ENCODE peak calls at places on chromosome 19, in six cellular contexts. One of them, this sample, is unnamed.
A peak's percentile ranks its signal among the peaks of the same experiment; 100 is the strongest.

GRCh38 chr19:12751635-12752034 is at the start of gene BEST2:
- DNase-seq in NCI-H2081: no peak
- DNase-seq in GM12864: no peak
- DNase-seq in lung microvascular endothelial cell: no peak
- DNase-seq in DMS79 treated with DMSO at 0.1 percent for 48 hours: no peak
- DNase-seq in AG09319: no peak
- DNase-seq in this sample: no peak

GRCh38 chr19:10295305-10295846 is 5.6 kb downstream of the ICAM5 start:
- DNase-seq in NCI-H2081: no peak
- DNase-seq in DMS79 treated with DMSO at 0.1 percent for 48 hours: no peak
- DNase-seq in AG09319: no peak
- DNase-seq in GM12864: no peak
- DNase-seq in lung microvascular endothelial cell: no peak
- DNase-seq in this sample: no peak

GRCh38 chr19:51564791-51565190 is 6.3 kb upstream of the ZNF175 start:
- DNase-seq in DMS79 treated with DMSO at 0.1 percent for 48 hours: no peak
- DNase-seq in NCI-H2081: no peak
- DNase-seq in lung microvascular endothelial cell: no peak
- DNase-seq in GM12864: peak; percentile 48
- DNase-seq in AG09319: no peak
- DNase-seq in this sample: no peak

GRCh38 chr19:53555352-53555751 is 17.4 kb downstream of the ZNF331 start:
- DNase-seq in NCI-H2081: no peak
- DNase-seq in AG09319: no peak
- DNase-seq in GM12864: no peak
- DNase-seq in lung microvascular endothelial cell: no peak
- DNase-seq in DMS79 treated with DMSO at 0.1 percent for 48 hours: no peak
- DNase-seq in this sample: no peak

GRCh38 chr19:13055213-13056051 is 47.2 kb downstream of the LYL1 start:
- DNase-seq in AG09319: peak; percentile 89
- DNase-seq in NCI-H2081: no peak
- DNase-seq in lung microvascular endothelial cell: peak; percentile 57
- DNase-seq in DMS79 treated with DMSO at 0.1 percent for 48 hours: peak; percentile 54
- DNase-seq in GM12864: no peak
- DNase-seq in this sample: no peak

GRCh38 chr19:35714601-35715354 is 3.0 kb upstream of the KMT2B start:
- DNase-seq in NCI-H2081: peak; percentile 15
- DNase-seq in lung microvascular endothelial cell: no peak
- DNase-seq in GM12864: no peak
- DNase-seq in DMS79 treated with DMSO at 0.1 percent for 48 hours: no peak
- DNase-seq in AG09319: no peak
- DNase-seq in this sample: no peak

GRCh38 chr19:50492303-50493052 is 15.8 kb upstream of the GARIN5A start:
- DNase-seq in AG09319: no peak
- DNase-seq in lung microvascular endothelial cell: no peak
- DNase-seq in DMS79 treated with DMSO at 0.1 percent for 48 hours: no peak
- DNase-seq in NCI-H2081: no peak
- DNase-seq in GM12864: no peak
- DNase-seq in this sample: no peak

GRCh38 chr19:33818426-33818825 is 21.8 kb downstream of the KCTD15 start:
- DNase-seq in AG09319: no peak
- DNase-seq in DMS79 treated with DMSO at 0.1 percent for 48 hours: no peak
- DNase-seq in NCI-H2081: no peak
- DNase-seq in lung microvascular endothelial cell: no peak
- DNase-seq in GM12864: no peak
- DNase-seq in this sample: no peak

GRCh38 chr19:3366104-3366760 is at the start of gene NFIC:
- DNase-seq in GM12864: no peak
- DNase-seq in lung microvascular endothelial cell: peak; percentile 61
- DNase-seq in DMS79 treated with DMSO at 0.1 percent for 48 hours: peak; percentile 45
- DNase-seq in AG09319: peak; percentile 70
- DNase-seq in NCI-H2081: peak; percentile 57
- DNase-seq in this sample: no peak

GRCh38 chr19:30457484-30457883 is 85.3 kb downstream of the ZNF536 start:
- DNase-seq in NCI-H2081: no peak
- DNase-seq in GM12864: no peak
- DNase-seq in DMS79 treated with DMSO at 0.1 percent for 48 hours: no peak
- DNase-seq in lung microvascular endothelial cell: no peak
- DNase-seq in AG09319: no peak
- DNase-seq in this sample: no peak

GRCh38 chr19:35846038-35846668 is 6.2 kb downstream of the NPHS1 start:
- DNase-seq in lung microvascular endothelial cell: no peak
- DNase-seq in GM12864: no peak
- DNase-seq in NCI-H2081: no peak
- DNase-seq in DMS79 treated with DMSO at 0.1 percent for 48 hours: peak; percentile 18
- DNase-seq in AG09319: no peak
- DNase-seq in this sample: no peak

GRCh38 chr19:43455321-43456113 is 9.9 kb downstream of the LYPD3 start:
- DNase-seq in NCI-H2081: no peak
- DNase-seq in AG09319: no peak
- DNase-seq in DMS79 treated with DMSO at 0.1 percent for 48 hours: no peak
- DNase-seq in GM12864: no peak
- DNase-seq in lung microvascular endothelial cell: no peak
- DNase-seq in this sample: no peak

GRCh38 chr19:35375505-35376307 is 4.8 kb downstream of the GPR42 start:
- DNase-seq in GM12864: no peak
- DNase-seq in lung microvascular endothelial cell: no peak
- DNase-seq in AG09319: no peak
- DNase-seq in DMS79 treated with DMSO at 0.1 percent for 48 hours: no peak
- DNase-seq in NCI-H2081: no peak
- DNase-seq in this sample: no peak

GRCh38 chr19:19354932-19355331 is 34.3 kb downstream of the MAU2 start:
- DNase-seq in NCI-H2081: no peak
- DNase-seq in DMS79 treated with DMSO at 0.1 percent for 48 hours: no peak
- DNase-seq in lung microvascular endothelial cell: no peak
- DNase-seq in AG09319: no peak
- DNase-seq in GM12864: no peak
- DNase-seq in this sample: no peak

GRCh38 chr19:15779756-15780476 is 7.5 kb upstream of the OR10H5 start:
- DNase-seq in lung microvascular endothelial cell: peak; percentile 10
- DNase-seq in NCI-H2081: no peak
- DNase-seq in GM12864: no peak
- DNase-seq in AG09319: no peak
- DNase-seq in DMS79 treated with DMSO at 0.1 percent for 48 hours: peak; percentile 85
- DNase-seq in this sample: peak; percentile 91

GRCh38 chr19:6649189-6649588 is 20.8 kb downstream of the TNFSF14 start:
- DNase-seq in NCI-H2081: no peak
- DNase-seq in GM12864: no peak
- DNase-seq in DMS79 treated with DMSO at 0.1 percent for 48 hours: no peak
- DNase-seq in lung microvascular endothelial cell: no peak
- DNase-seq in AG09319: no peak
- DNase-seq in this sample: no peak

GRCh38 chr19:8238251-8238650 is 29.1 kb downstream of the CERS4 start:
- DNase-seq in lung microvascular endothelial cell: no peak
- DNase-seq in AG09319: no peak
- DNase-seq in DMS79 treated with DMSO at 0.1 percent for 48 hours: no peak
- DNase-seq in GM12864: no peak
- DNase-seq in NCI-H2081: no peak
- DNase-seq in this sample: no peak

GRCh38 chr19:38277969-38278680 is 13.8 kb downstream of the SPINT2 start:
- DNase-seq in AG09319: peak; percentile 34
- DNase-seq in GM12864: no peak
- DNase-seq in NCI-H2081: no peak
- DNase-seq in lung microvascular endothelial cell: peak; percentile 72
- DNase-seq in DMS79 treated with DMSO at 0.1 percent for 48 hours: no peak
- DNase-seq in this sample: no peak

GRCh38 chr19:58279042-58279924 is 528 bp downstream of the ZNF8 start:
- DNase-seq in NCI-H2081: peak; percentile 80
- DNase-seq in AG09319: peak; percentile 12
- DNase-seq in lung microvascular endothelial cell: peak; percentile 75
- DNase-seq in DMS79 treated with DMSO at 0.1 percent for 48 hours: peak; percentile 35
- DNase-seq in GM12864: no peak
- DNase-seq in this sample: peak; percentile 31

GRCh38 chr19:36688058-36688457 is 646 bp downstream of the ZNF567 start:
- DNase-seq in GM12864: no peak
- DNase-seq in DMS79 treated with DMSO at 0.1 percent for 48 hours: no peak
- DNase-seq in lung microvascular endothelial cell: no peak
- DNase-seq in NCI-H2081: no peak
- DNase-seq in AG09319: no peak
- DNase-seq in this sample: no peak

GRCh38 chr19:30378701-30379100 is 6.5 kb downstream of the ZNF536 start:
- DNase-seq in lung microvascular endothelial cell: no peak
- DNase-seq in DMS79 treated with DMSO at 0.1 percent for 48 hours: no peak
- DNase-seq in GM12864: no peak
- DNase-seq in NCI-H2081: no peak
- DNase-seq in AG09319: no peak
- DNase-seq in this sample: no peak

GRCh38 chr19:10052602-10053360 is 33.3 kb upstream of the SHFL start:
- DNase-seq in lung microvascular endothelial cell: no peak
- DNase-seq in GM12864: no peak
- DNase-seq in DMS79 treated with DMSO at 0.1 percent for 48 hours: no peak
- DNase-seq in NCI-H2081: no peak
- DNase-seq in AG09319: no peak
- DNase-seq in this sample: no peak

GRCh38 chr19:13056052-13056660 is 46.5 kb downstream of the LYL1 start:
- DNase-seq in lung microvascular endothelial cell: peak; percentile 37
- DNase-seq in NCI-H2081: no peak
- DNase-seq in DMS79 treated with DMSO at 0.1 percent for 48 hours: peak; percentile 94
- DNase-seq in GM12864: no peak
- DNase-seq in AG09319: peak; percentile 63
- DNase-seq in this sample: no peak

GRCh38 chr19:31174948-31175347 is 174.3 kb downstream of the TSHZ3 start:
- DNase-seq in lung microvascular endothelial cell: no peak
- DNase-seq in NCI-H2081: no peak
- DNase-seq in AG09319: no peak
- DNase-seq in DMS79 treated with DMSO at 0.1 percent for 48 hours: no peak
- DNase-seq in GM12864: no peak
- DNase-seq in this sample: no peak

GRCh38 chr19:56562766-56563165 is 4.5 kb upstream of the ZNF470 start:
- DNase-seq in lung microvascular endothelial cell: no peak
- DNase-seq in AG09319: no peak
- DNase-seq in NCI-H2081: no peak
- DNase-seq in DMS79 treated with DMSO at 0.1 percent for 48 hours: no peak
- DNase-seq in GM12864: no peak
- DNase-seq in this sample: no peak

GRCh38 chr19:17109962-17110598 is 34.5 kb downstream of the MYO9B start:
- DNase-seq in GM12864: peak; percentile 72
- DNase-seq in lung microvascular endothelial cell: no peak
- DNase-seq in DMS79 treated with DMSO at 0.1 percent for 48 hours: no peak
- DNase-seq in AG09319: no peak
- DNase-seq in NCI-H2081: no peak
- DNase-seq in this sample: peak; percentile 63

GRCh38 chr19:10404888-10405808 is 1.8 kb upstream of the CDC37 start:
- DNase-seq in GM12864: no peak
- DNase-seq in AG09319: no peak
- DNase-seq in NCI-H2081: no peak
- DNase-seq in lung microvascular endothelial cell: no peak
- DNase-seq in DMS79 treated with DMSO at 0.1 percent for 48 hours: no peak
- DNase-seq in this sample: no peak

GRCh38 chr19:34999498-35000337 is at the start of gene GRAMD1A:
- DNase-seq in lung microvascular endothelial cell: peak; percentile 87
- DNase-seq in DMS79 treated with DMSO at 0.1 percent for 48 hours: peak; percentile 82
- DNase-seq in GM12864: no peak
- DNase-seq in AG09319: peak; percentile 70
- DNase-seq in NCI-H2081: peak; percentile 64
- DNase-seq in this sample: peak; percentile 84

GRCh38 chr19:32862173-32862572 is 7.4 kb downstream of the SLC7A9 start:
- DNase-seq in GM12864: no peak
- DNase-seq in NCI-H2081: no peak
- DNase-seq in DMS79 treated with DMSO at 0.1 percent for 48 hours: no peak
- DNase-seq in AG09319: no peak
- DNase-seq in lung microvascular endothelial cell: no peak
- DNase-seq in this sample: no peak

GRCh38 chr19:9144920-9145319 is 4.7 kb downstream of the ZNF317 start:
- DNase-seq in GM12864: no peak
- DNase-seq in DMS79 treated with DMSO at 0.1 percent for 48 hours: no peak
- DNase-seq in AG09319: no peak
- DNase-seq in lung microvascular endothelial cell: no peak
- DNase-seq in NCI-H2081: no peak
- DNase-seq in this sample: no peak

GRCh38 chr19:16922592-16922934 is 33.8 kb downstream of the F2RL3 start:
- DNase-seq in DMS79 treated with DMSO at 0.1 percent for 48 hours: no peak
- DNase-seq in NCI-H2081: no peak
- DNase-seq in GM12864: no peak
- DNase-seq in AG09319: no peak
- DNase-seq in lung microvascular endothelial cell: no peak
- DNase-seq in this sample: no peak

GRCh38 chr19:14519860-14520407 is 1.7 kb upstream of the DNAJB1 start:
- DNase-seq in AG09319: no peak
- DNase-seq in NCI-H2081: no peak
- DNase-seq in lung microvascular endothelial cell: peak; percentile 80
- DNase-seq in GM12864: no peak
- DNase-seq in DMS79 treated with DMSO at 0.1 percent for 48 hours: no peak
- DNase-seq in this sample: no peak

GRCh38 chr19:12938536-12939291 is at the start of gene CALR:
- DNase-seq in lung microvascular endothelial cell: peak; percentile 48
- DNase-seq in NCI-H2081: no peak
- DNase-seq in AG09319: no peak
- DNase-seq in GM12864: no peak
- DNase-seq in DMS79 treated with DMSO at 0.1 percent for 48 hours: no peak
- DNase-seq in this sample: no peak

GRCh38 chr19:810077-810855 is 11.5 kb downstream of the PLPPR3 start:
- DNase-seq in DMS79 treated with DMSO at 0.1 percent for 48 hours: no peak
- DNase-seq in GM12864: no peak
- DNase-seq in NCI-H2081: no peak
- DNase-seq in AG09319: no peak
- DNase-seq in lung microvascular endothelial cell: no peak
- DNase-seq in this sample: no peak

GRCh38 chr19:6249296-6249695 is 30.5 kb downstream of the MLLT1 start:
- DNase-seq in DMS79 treated with DMSO at 0.1 percent for 48 hours: no peak
- DNase-seq in GM12864: no peak
- DNase-seq in lung microvascular endothelial cell: peak; percentile 74
- DNase-seq in NCI-H2081: no peak
- DNase-seq in AG09319: no peak
- DNase-seq in this sample: peak; percentile 90

GRCh38 chr19:6048808-6049405 is 61.4 kb downstream of the RFX2 start:
- DNase-seq in DMS79 treated with DMSO at 0.1 percent for 48 hours: peak; percentile 74
- DNase-seq in NCI-H2081: peak; percentile 80
- DNase-seq in lung microvascular endothelial cell: peak; percentile 79
- DNase-seq in AG09319: no peak
- DNase-seq in GM12864: no peak
- DNase-seq in this sample: peak; percentile 80

GRCh38 chr19:15421726-15422260 is 3.0 kb upstream of the AKAP8L start:
- DNase-seq in GM12864: no peak
- DNase-seq in lung microvascular endothelial cell: no peak
- DNase-seq in NCI-H2081: no peak
- DNase-seq in DMS79 treated with DMSO at 0.1 percent for 48 hours: peak; percentile 75
- DNase-seq in AG09319: no peak
- DNase-seq in this sample: peak; percentile 84

GRCh38 chr19:42090687-42091086 is 14.7 kb downstream of the ZNF574 start:
- DNase-seq in lung microvascular endothelial cell: no peak
- DNase-seq in NCI-H2081: no peak
- DNase-seq in DMS79 treated with DMSO at 0.1 percent for 48 hours: no peak
- DNase-seq in AG09319: no peak
- DNase-seq in GM12864: no peak
- DNase-seq in this sample: no peak

GRCh38 chr19:19061491-19061890 is 2.3 kb upstream of the SLC25A42 start:
- DNase-seq in lung microvascular endothelial cell: no peak
- DNase-seq in DMS79 treated with DMSO at 0.1 percent for 48 hours: peak; percentile 7
- DNase-seq in NCI-H2081: no peak
- DNase-seq in GM12864: no peak
- DNase-seq in AG09319: no peak
- DNase-seq in this sample: peak; percentile 5

GRCh38 chr19:3753631-3754410 is 7.7 kb downstream of the APBA3 start:
- DNase-seq in lung microvascular endothelial cell: no peak
- DNase-seq in AG09319: no peak
- DNase-seq in NCI-H2081: no peak
- DNase-seq in DMS79 treated with DMSO at 0.1 percent for 48 hours: no peak
- DNase-seq in GM12864: no peak
- DNase-seq in this sample: no peak

This sample was measured in pons.